ENCODE peak calls at places on chromosomes 4 and X, in seven cellular contexts. Y is suprapubic skin, S is lower lobe of right lung, H is tibial nerve, V is RWPE2, Q is kidney, O is esophagus muscularis mucosa. J is an unnamed sample.

GRCh38 chrX:13430136-13430827 is 110.4 kb upstream of the ATXN3L start:
- DNase-seq in Y (no peak), S (no peak), H (no peak), V (no peak), Q (no peak), O (no peak), J (no peak)

GRCh38 chr4:113468165-113469022 is 293.1 kb downstream of the CAMK2D start:
- DNase-seq in Y (no peak), S (peak; percentile 73), H (peak; percentile 82), V (peak; percentile 87), Q (peak; percentile 86), O (peak; percentile 93), J (no peak)

GRCh38 chr4:1207603-1208265 is 35.4 kb upstream of the SPON2 start:
- DNase-seq in Y (peak; percentile 83), S (peak; percentile 54), H (no peak), V (peak; percentile 58), Q (peak; percentile 91), O (no peak), J (peak; percentile 91)

GRCh38 chrX:1589356-1590130 is 1.9 kb upstream of the AKAP17A start:
- DNase-seq in Y (no peak), S (no peak), H (no peak), V (no peak), Q (no peak), O (peak; percentile 86), J (no peak)

GRCh38 chrX:13764284-13764683 is 29.7 kb downstream of the OFD1 start:
- DNase-seq in Y (no peak), S (no peak), H (no peak), V (no peak), Q (no peak), O (no peak), J (no peak)

GRCh38 chrX:9935436-9935835 is 31.7 kb upstream of the CLDN34 start:
- DNase-seq in Y (no peak), S (no peak), H (no peak), V (no peak), Q (no peak), O (no peak), J (no peak)

GRCh38 chr4:84634961-84635360 is 52.0 kb downstream of the CDS1 start:
- DNase-seq in Y (no peak), S (no peak), H (no peak), V (no peak), Q (no peak), O (no peak), J (no peak)

GRCh38 chrX:65463550-65463949 is 71.0 kb downstream of the LAS1L start:
- DNase-seq in Y (no peak), S (no peak), H (no peak), V (no peak), Q (no peak), O (no peak), J (no peak)

GRCh38 chrX:56248492-56248891 is 16.3 kb downstream of the KLF8 start:
- DNase-seq in Y (no peak), S (peak; percentile 47), H (peak; percentile 24), V (no peak), Q (no peak), O (no peak), J (no peak)

GRCh38 chr4:184118516-184118915 is 99.2 kb downstream of the ENPP6 start:
- DNase-seq in Y (no peak), S (no peak), H (no peak), V (no peak), Q (no peak), O (peak; percentile 83), J (no peak)

GRCh38 chrX:153416781-153417180 is 5.5 kb downstream of the ZFP92 start:
- DNase-seq in Y (no peak), S (no peak), H (no peak), V (no peak), Q (no peak), O (no peak), J (peak; percentile 49)

GRCh38 chr4:8730681-8731080 is 138.1 kb downstream of the CPZ start:
- DNase-seq in Y (no peak), S (peak; percentile 27), H (no peak), V (no peak), Q (peak; percentile 42), O (peak; percentile 66), J (peak; percentile 61)

GRCh38 chrX:40644175-40644574 is 3.2 kb downstream of the CXorf38 start:
- DNase-seq in Y (no peak), S (no peak), H (peak; percentile 21), V (no peak), Q (no peak), O (no peak), J (no peak)

GRCh38 chrX:40644821-40645358 is 2.5 kb downstream of the CXorf38 start:
- DNase-seq in Y (no peak), S (peak; percentile 57), H (peak; percentile 60), V (no peak), Q (peak; percentile 80), O (no peak), J (no peak)

GRCh38 chrX:40646489-40647306 is 663 bp downstream of the CXorf38 start:
- DNase-seq in Y (peak; percentile 78), S (peak; percentile 66), H (peak; percentile 7), V (no peak), Q (peak; percentile 89), O (no peak), J (no peak)

GRCh38 chrX:40651620-40652223 is 4.4 kb upstream of the CXorf38 start:
- DNase-seq in Y (no peak), S (peak; percentile 51), H (peak; percentile 73), V (no peak), Q (no peak), O (peak; percentile 93), J (no peak)

DNA sequence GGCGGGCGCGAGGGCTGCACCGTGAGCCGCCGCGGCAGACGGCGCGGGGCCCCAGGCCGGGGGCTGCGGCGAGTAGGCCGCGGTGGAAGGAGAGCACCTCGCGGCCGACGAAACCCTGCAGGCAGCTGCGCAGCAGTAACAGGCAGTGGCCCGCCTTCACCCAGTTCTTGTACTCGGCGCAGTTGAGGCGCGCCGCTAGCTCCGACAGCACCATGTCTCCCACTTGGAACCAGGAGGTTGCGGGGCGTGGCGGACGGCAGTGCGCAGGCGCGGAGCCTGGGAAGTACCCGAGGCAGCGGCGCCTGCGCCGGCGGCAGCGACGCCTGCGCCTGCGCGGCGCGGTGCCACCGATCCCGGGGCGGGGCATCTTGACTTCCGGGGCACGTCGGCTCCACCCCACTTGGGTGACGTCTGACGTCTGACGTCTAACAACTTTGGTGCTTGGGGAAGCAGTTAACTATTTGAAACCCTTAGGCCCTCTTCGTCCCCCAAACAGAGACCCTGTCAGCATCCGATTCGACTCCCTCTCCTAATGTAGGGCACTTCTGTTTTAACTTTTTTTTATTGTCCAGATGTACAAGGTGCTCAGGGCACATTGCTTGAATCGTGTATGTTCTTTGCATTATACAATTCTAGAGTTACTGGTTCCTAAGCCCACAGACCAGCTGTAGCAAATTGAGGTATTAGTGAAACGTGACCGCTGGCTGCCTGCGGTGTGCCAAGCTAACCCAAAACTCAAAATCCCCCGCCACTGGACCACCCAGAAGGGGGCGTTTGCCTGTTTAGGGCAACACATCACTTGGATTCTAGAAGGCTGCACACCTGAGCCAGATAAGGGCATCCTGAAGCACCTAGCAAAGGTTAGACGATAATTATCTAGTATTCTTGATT is at the start of gene CXorf38:
- DNase-seq in Y (peak; percentile 89), S (peak; percentile 91), H (peak; percentile 80), V (peak; percentile 57), Q (peak; percentile 98), O (peak; percentile 93), J (peak; percentile 93)
- TF ChIP-seq CTCF in Y (no peak), S (no peak), H (peak; percentile 24), V (no peak), Q (no peak), O (no peak), J (peak; percentile 39)

GRCh38 chr4:151649461-151649860 is 111.3 kb downstream of the GATB start:
- DNase-seq in Y (no peak), S (no peak), H (no peak), V (no peak), Q (no peak), O (no peak), J (no peak)
- TF ChIP-seq CTCF in Y (no peak), S (no peak), H (no peak), V (no peak), Q (no peak), O (no peak), J (no peak)

DNA sequence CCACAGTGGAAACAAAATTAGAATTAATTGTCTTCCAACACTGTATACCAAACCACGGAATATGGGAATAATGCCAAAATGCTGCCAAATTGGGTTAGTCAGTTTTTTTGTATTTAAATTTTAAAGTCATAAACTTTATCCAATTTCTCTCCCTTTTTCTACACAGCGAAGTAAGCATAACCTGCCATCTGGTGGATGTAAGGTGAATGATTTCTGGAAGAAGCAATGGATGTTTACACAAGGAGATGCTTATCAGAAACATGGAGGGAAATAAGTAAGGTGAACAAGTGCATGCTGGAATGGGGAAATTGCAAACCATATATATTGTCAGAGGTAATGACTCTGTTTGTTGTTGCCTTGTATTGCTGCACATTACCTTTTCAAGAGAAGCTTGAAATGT is 691.9 kb downstream of the TECRL start:
- DNase-seq in Y (no peak), S (no peak), H (no peak), V (no peak), Q (no peak), O (no peak), J (no peak)
- TF ChIP-seq CTCF in Y (no peak), S (no peak), H (no peak), V (peak; percentile 68), Q (peak; percentile 8), O (no peak), J (peak; percentile 82)

DNA sequence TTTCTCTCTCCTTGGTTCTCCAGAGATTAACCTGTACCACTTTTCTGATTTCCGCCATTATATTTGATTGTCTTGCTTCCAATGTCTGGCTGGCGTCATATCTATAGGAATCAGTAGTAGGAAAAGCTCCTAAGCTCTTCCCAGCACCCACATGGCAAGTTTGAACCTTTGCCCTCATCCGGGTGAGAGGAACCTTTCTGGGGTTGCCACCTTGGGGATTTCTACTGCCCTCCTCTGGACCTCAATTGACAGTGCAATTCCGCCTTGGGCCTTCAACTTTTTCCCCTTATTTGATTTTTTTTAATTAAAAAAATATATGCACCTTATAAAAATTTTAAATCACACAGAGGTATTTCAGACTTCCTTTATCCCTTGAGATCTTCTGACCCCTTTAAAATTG is 2.0 kb upstream of the CXorf66 start:
- DNase-seq in Y (no peak), S (no peak), H (no peak), V (no peak), Q (no peak), O (no peak), J (no peak)
- TF ChIP-seq CTCF in Y (no peak), S (peak; percentile 16), H (no peak), V (no peak), Q (peak; percentile 8), O (no peak), J (peak; percentile 63)

J was measured in chondrocyte.